ENCODE peak calls at places on chromosomes 12 and 14, in seven cellular contexts. R is activated T-helper 9 cell treated with anti-CD3 and anti-CD28 coated beads, Interleukin-2, amount 50 U/mL, for 16 hours; N is NCI-H69; X is CD8-positive, alpha-beta T cell; K is heart left ventricle; A is NCI-H226; B is AG04449. M is an unnamed sample.

GRCh38 chr12:92929957-92930356 is 862 bp upstream of the EEA1 start:
- DNase-seq in A (no peak), K (no peak), R (no peak), B (no peak), N (peak), X (no peak), M (peak)

GRCh38 chr14:37318938-37319337 is 121.2 kb downstream of the MIPOL1 start:
- DNase-seq in X (no peak), A (no peak), N (no peak), R (no peak), B (no peak), K (no peak), M (no peak)

GRCh38 chr14:35687335-35687939 is 121.7 kb downstream of the RALGAPA1 start:
- DNase-seq in K (no peak), X (no peak), A (peak), R (no peak), B (no peak), N (peak), M (peak)

GRCh38 chr12:132437252-132438138 is 52.5 kb upstream of the FBRSL1 start:
- DNase-seq in N (peak), R (no peak), X (no peak), K (no peak), B (no peak), A (no peak), M (no peak)

GRCh38 chr12:20320552-20320951 is 47.8 kb upstream of the PDE3A start:
- DNase-seq in X (no peak), N (no peak), K (no peak), R (no peak), B (no peak), A (no peak), M (no peak)

GRCh38 chr14:55366271-55366670 is 45.4 kb downstream of the ATG14 start:
- DNase-seq in X (no peak), B (peak), N (no peak), K (no peak), A (no peak), R (no peak), M (no peak)

GRCh38 chr12:12985817-12986408 is 14.2 kb downstream of the HEBP1 start:
- DNase-seq in B (no peak), X (no peak), K (no peak), A (peak), N (peak), R (no peak), M (no peak)

GRCh38 chr14:106883218-106883692 is 1356.9 kb downstream of the TMEM121 start:
- DNase-seq in X (no peak), K (no peak), N (peak), A (no peak), R (peak), B (no peak), M (no peak)

GRCh38 chr14:80491131-80491530 is 279.8 kb upstream of the DIO2 start:
- DNase-seq in K (peak), B (no peak), A (no peak), R (no peak), N (peak), X (no peak), M (no peak)

GRCh38 chr14:86527312-86527711 is 997.4 kb downstream of the FLRT2 start:
- DNase-seq in X (no peak), N (no peak), B (no peak), K (no peak), A (no peak), R (no peak), M (no peak)

GRCh38 chr14:59087711-59088110 is 100.8 kb upstream of the DAAM1 start:
- DNase-seq in X (no peak), K (no peak), A (no peak), R (no peak), N (no peak), B (no peak), M (no peak)

GRCh38 chr12:50187084-50187900 is 20.1 kb upstream of the CERS5 start:
- DNase-seq in A (peak), R (no peak), N (no peak), K (no peak), X (no peak), B (peak), M (no peak)

GRCh38 chr12:120175062-120175461 is 19.5 kb downstream of the GCN1 start:
- DNase-seq in N (no peak), A (no peak), X (no peak), R (no peak), B (no peak), K (no peak), M (no peak)

GRCh38 chr12:5716991-5717390 is 228.1 kb downstream of the ANO2 start:
- DNase-seq in R (no peak), K (no peak), A (no peak), X (no peak), N (no peak), B (no peak), M (no peak)

GRCh38 chr12:15679146-15679545 is 110.0 kb downstream of the EPS8 start:
- DNase-seq in N (no peak), A (no peak), K (no peak), X (no peak), B (no peak), R (no peak), M (no peak)

GRCh38 chr14:30569903-30570226 is 10.9 kb downstream of the G2E3 start:
- DNase-seq in B (no peak), N (no peak), R (no peak), X (no peak), K (no peak), A (no peak), M (no peak)

GRCh38 chr12:106078358-106079025 is 60.3 kb downstream of the NUAK1 start:
- DNase-seq in B (peak), R (no peak), K (peak), N (no peak), X (no peak), A (peak), M (no peak)

GRCh38 chr14:102140027-102140749 is 491 bp downstream of the WDR20 start:
- DNase-seq in X (no peak), N (peak), R (peak), B (no peak), K (peak), A (peak), M (no peak)

GRCh38 chr12:28104893-28105864 is 85.1 kb upstream of the CCDC91 start:
- DNase-seq in A (no peak), N (no peak), R (no peak), X (no peak), K (no peak), B (no peak), M (no peak)

GRCh38 chr12:96448287-96448686 is 41.1 kb upstream of the CFAP54 start:
- DNase-seq in N (no peak), A (no peak), K (no peak), B (no peak), R (no peak), X (no peak), M (no peak)

GRCh38 chr14:88289996-88290395 is 33.1 kb downstream of the KCNK10 start:
- DNase-seq in X (no peak), R (no peak), A (no peak), K (no peak), B (no peak), N (no peak), M (no peak)

GRCh38 chr12:15256760-15257159 is 35.5 kb upstream of the RERG start:
- DNase-seq in B (no peak), K (no peak), R (no peak), N (peak), X (no peak), A (no peak), M (no peak)

GRCh38 chr12:116642683-116643082 is 83.5 kb downstream of the MAP1LC3B2 start:
- DNase-seq in N (no peak), X (no peak), R (no peak), A (no peak), K (no peak), B (no peak), M (no peak)

GRCh38 chr12:25992026-25992782 is 33.7 kb downstream of the RASSF8 start:
- DNase-seq in R (no peak), K (no peak), X (no peak), A (peak), B (no peak), N (no peak), M (no peak)

GRCh38 chr12:38141861-38142260 is 174.7 kb upstream of the ALG10B start:
- DNase-seq in B (no peak), K (no peak), R (no peak), A (no peak), N (no peak), X (no peak), M (no peak)

GRCh38 chr12:95623554-95624170 is 72.4 kb upstream of the USP44 start:
- DNase-seq in B (peak), N (peak), X (no peak), A (peak), R (peak), K (peak), M (no peak)

GRCh38 chr12:2395352-2395977 is 342.7 kb downstream of the CACNA1C start:
- DNase-seq in X (no peak), K (peak), N (peak), A (no peak), B (no peak), R (no peak), M (no peak)

GRCh38 chr12:101051901-101052550 is 158.0 kb downstream of the SLC5A8 start:
- DNase-seq in B (no peak), N (peak), R (no peak), K (no peak), A (peak), X (no peak), M (no peak)

GRCh38 chr14:34629657-34630529 is at the start of gene SNX6:
- DNase-seq in A (peak), B (no peak), X (peak), R (peak), K (peak), N (peak), M (peak)

GRCh38 chr12:43740511-43741100 is 18.0 kb downstream of the PUS7L start:
- DNase-seq in N (no peak), K (no peak), A (peak), X (no peak), B (no peak), R (no peak), M (no peak)

GRCh38 chr12:79127268-79127895 is 262.8 kb downstream of the SYT1 start:
- DNase-seq in K (no peak), N (no peak), B (peak), A (peak), R (no peak), X (no peak), M (no peak)

GRCh38 chr12:47023311-47023710 is 56.1 kb upstream of the PCED1B start:
- DNase-seq in R (no peak), K (no peak), A (no peak), N (no peak), B (no peak), X (no peak), M (no peak)

GRCh38 chr12:102728506-102729242 is 188.4 kb downstream of the PAH start:
- DNase-seq in N (no peak), B (no peak), A (no peak), R (no peak), X (no peak), K (no peak), M (no peak)

GRCh38 chr12:84727964-84728363 is 184.6 kb downstream of the SLC6A15 start:
- DNase-seq in X (no peak), A (peak), R (no peak), B (no peak), K (no peak), N (peak), M (no peak)

GRCh38 chr12:31089072-31089471 is 15.4 kb downstream of the DDX11 start:
- DNase-seq in R (no peak), A (no peak), N (no peak), B (no peak), X (no peak), K (no peak), M (no peak)